ENCODE peak calls at places on chromosomes 6 and 20, in eight cellular contexts. A, T, L, W, Z, K, Q and C are unnamed samples.
A peak's percentile ranks its signal among the peaks of the same experiment; 100 is the strongest.

GRCh38 chr20:45851501-45851900 is 5.7 kb downstream of the ACOT8 start:
- DNase-seq in A (no peak), T (no peak), L (no peak), W (no peak), Z (no peak), K (no peak), Q (no peak), C (no peak)

GRCh38 chr6:26199773-26200728 is 112.8 kb downstream of the HFE start:
- DNase-seq in A (no peak), T (peak; percentile 85), L (peak; percentile 60), W (no peak), Z (no peak), K (peak; percentile 38), Q (no peak), C (peak; percentile 51)

GRCh38 chr6:69337301-69337700 is 459.5 kb downstream of the LMBRD1 start:
- DNase-seq in A (no peak), T (no peak), L (no peak), W (no peak), Z (no peak), K (no peak), Q (no peak), C (no peak)

GRCh38 chr20:23101696-23102095 is 15.6 kb upstream of the CD93 start:
- DNase-seq in A (no peak), T (no peak), L (no peak), W (no peak), Z (no peak), K (no peak), Q (no peak), C (no peak)

GRCh38 chr6:54493138-54493537 is 184.9 kb downstream of the TINAG start:
- DNase-seq in A (no peak), T (no peak), L (peak; percentile 48), W (peak; percentile 93), Z (no peak), K (peak; percentile 86), Q (peak; percentile 50), C (peak; percentile 90)

GRCh38 chr6:48978016-48978415 is 485.0 kb downstream of the MMUT start:
- DNase-seq in A (no peak), T (no peak), L (no peak), W (peak; percentile 14), Z (no peak), K (peak; percentile 78), Q (no peak), C (peak; percentile 35)

GRCh38 chr6:140073456-140073855 is 699.0 kb upstream of the CITED2 start:
- DNase-seq in A (no peak), T (no peak), L (no peak), W (peak; percentile 19), Z (no peak), K (peak; percentile 80), Q (peak; percentile 26), C (no peak)

GRCh38 chr6:140415266-140415665 is 1040.8 kb upstream of the CITED2 start:
- DNase-seq in A (no peak), T (no peak), L (no peak), W (no peak), Z (no peak), K (no peak), Q (no peak), C (no peak)

GRCh38 chr6:33521790-33522091 is 58.3 kb downstream of the BAK1 start:
- DNase-seq in A (no peak), T (no peak), L (no peak), W (no peak), Z (no peak), K (no peak), Q (no peak), C (no peak)

GRCh38 chr20:15937179-15937578 is 636.1 kb downstream of the KIF16B start:
- DNase-seq in A (no peak), T (peak; percentile 2), L (no peak), W (no peak), Z (no peak), K (no peak), Q (no peak), C (no peak)

GRCh38 chr6:43436577-43437282 is 9.4 kb downstream of the ABCC10 start:
- DNase-seq in A (no peak), T (no peak), L (peak; percentile 52), W (peak; percentile 88), Z (no peak), K (peak; percentile 65), Q (peak; percentile 49), C (peak; percentile 89)

GRCh38 chr6:51118754-51119153 is 300.1 kb downstream of the TFAP2B start:
- DNase-seq in A (no peak), T (no peak), L (no peak), W (no peak), Z (no peak), K (no peak), Q (no peak), C (no peak)

GRCh38 chr6:89527634-89528033 is 94.7 kb downstream of the ANKRD6 start:
- DNase-seq in A (peak; percentile 13), T (no peak), L (no peak), W (peak; percentile 66), Z (no peak), K (no peak), Q (no peak), C (peak; percentile 55)

GRCh38 chr6:139711714-139712585 is 337.5 kb upstream of the CITED2 start:
- DNase-seq in A (no peak), T (no peak), L (peak; percentile 11), W (peak; percentile 53), Z (no peak), K (peak; percentile 63), Q (no peak), C (peak; percentile 41)

GRCh38 chr6:108735310-108735990 is 112.8 kb upstream of the ARMC2 start:
- DNase-seq in A (no peak), T (no peak), L (no peak), W (peak; percentile 72), Z (no peak), K (no peak), Q (no peak), C (peak; percentile 54)